ENCODE peak calls at places on chromosomes 4 and X, in eight cellular contexts. U, A, O, F, L, I, C and V are unnamed samples.

GRCh38 chr4:40515398-40516293 is 114.0 kb downstream of the RBM47 start:
- DNase-seq in I (no peak), L (peak), F (no peak), U (peak), C (no peak), A (peak), O (no peak), V (peak)

GRCh38 chr4:84498203-84499026 is 677 bp downstream of the NKX6-1 start:
- DNase-seq in U (peak), L (peak), I (peak), O (peak), A (peak), C (peak), F (no peak), V (peak)

GRCh38 chr4:185831125-185831815 is 19.3 kb upstream of the SORBS2 start:
- DNase-seq in C (no peak), F (no peak), L (no peak), U (peak), O (no peak), A (no peak), I (no peak), V (no peak)

GRCh38 chr4:78784255-78784654 is 8.1 kb downstream of the BMP2K start:
- DNase-seq in I (peak), A (no peak), U (peak), F (peak), L (peak), O (no peak), C (no peak), V (peak)

GRCh38 chr4:140220053-140220452 is 66.1 kb upstream of the MAML3 start:
- DNase-seq in C (no peak), I (no peak), O (no peak), F (no peak), U (no peak), L (no peak), A (no peak), V (no peak)

GRCh38 chr4:169009281-169010124 is 552 bp downstream of the CBR4 start:
- DNase-seq in L (peak), A (peak), I (peak), C (peak), F (peak), U (peak), O (peak), V (peak)

GRCh38 chr4:158968961-158969360 is 133.9 kb upstream of the RAPGEF2 start:
- DNase-seq in L (no peak), U (no peak), F (no peak), C (no peak), O (no peak), I (no peak), A (no peak), V (no peak)

GRCh38 chr4:38128478-38129451 is 168.6 kb downstream of the PTTG2 start:
- DNase-seq in F (no peak), L (no peak), A (no peak), U (peak), I (peak), C (no peak), O (peak), V (peak)

GRCh38 chrX:103656623-103657022 is 27.8 kb downstream of the TCEAL1 start:
- DNase-seq in I (peak), C (no peak), F (peak), O (peak), U (peak), L (no peak), A (no peak), V (no peak)

GRCh38 chr4:139735381-139736256 is 70.0 kb downstream of the MGST2 start:
- DNase-seq in A (no peak), L (peak), C (peak), O (no peak), F (peak), U (no peak), I (peak), V (no peak)

GRCh38 chr4:38805530-38806145 is 1.0 kb upstream of the TLR1 start:
- DNase-seq in L (peak), A (no peak), F (no peak), C (no peak), U (no peak), I (peak), O (no peak), V (peak)

GRCh38 chr4:52715255-52715897 is 35.8 kb downstream of the ERVMER34-1 start:
- DNase-seq in U (no peak), L (no peak), O (no peak), A (no peak), I (no peak), C (no peak), F (no peak), V (no peak)

GRCh38 chr4:52712991-52713275 is 38.3 kb downstream of the ERVMER34-1 start:
- DNase-seq in L (no peak), O (no peak), F (no peak), U (no peak), A (no peak), C (no peak), I (no peak), V (no peak)

GRCh38 chr4:52713456-52713937 is 37.7 kb downstream of the ERVMER34-1 start:
- DNase-seq in F (no peak), C (no peak), A (no peak), I (peak), U (no peak), L (peak), O (no peak), V (no peak)

GRCh38 chr4:52715914-52716313 is 35.3 kb downstream of the ERVMER34-1 start:
- DNase-seq in O (no peak), U (no peak), I (no peak), L (no peak), F (no peak), C (no peak), A (no peak), V (no peak)

GRCh38 chr4:52714597-52715254 is 36.5 kb downstream of the ERVMER34-1 start:
- DNase-seq in I (no peak), A (no peak), L (peak), F (no peak), U (no peak), C (no peak), O (no peak), V (peak)
- H3K4me3 ChIP-seq in I (no peak), A (no peak), L (no peak), F (peak), U (no peak), C (no peak), O (no peak), V (no peak)

GRCh38 chrX:20418379-20418778 is 151.7 kb upstream of the RPS6KA3 start:
- DNase-seq in U (no peak), C (no peak), L (no peak), F (no peak), A (no peak), I (no peak), O (no peak), V (no peak)

GRCh38 chrX:20412871-20413486 is 146.3 kb upstream of the RPS6KA3 start:
- DNase-seq in U (no peak), L (no peak), A (no peak), O (no peak), F (no peak), I (no peak), C (no peak), V (no peak)

GRCh38 chrX:20414066-20414465 is 147.4 kb upstream of the RPS6KA3 start:
- DNase-seq in I (peak), A (no peak), L (no peak), O (no peak), F (no peak), U (no peak), C (no peak), V (no peak)

GRCh38 chrX:20418809-20419208 is 152.1 kb upstream of the RPS6KA3 start:
- DNase-seq in L (no peak), F (no peak), O (no peak), I (no peak), A (no peak), C (no peak), U (no peak), V (no peak)

DNA sequence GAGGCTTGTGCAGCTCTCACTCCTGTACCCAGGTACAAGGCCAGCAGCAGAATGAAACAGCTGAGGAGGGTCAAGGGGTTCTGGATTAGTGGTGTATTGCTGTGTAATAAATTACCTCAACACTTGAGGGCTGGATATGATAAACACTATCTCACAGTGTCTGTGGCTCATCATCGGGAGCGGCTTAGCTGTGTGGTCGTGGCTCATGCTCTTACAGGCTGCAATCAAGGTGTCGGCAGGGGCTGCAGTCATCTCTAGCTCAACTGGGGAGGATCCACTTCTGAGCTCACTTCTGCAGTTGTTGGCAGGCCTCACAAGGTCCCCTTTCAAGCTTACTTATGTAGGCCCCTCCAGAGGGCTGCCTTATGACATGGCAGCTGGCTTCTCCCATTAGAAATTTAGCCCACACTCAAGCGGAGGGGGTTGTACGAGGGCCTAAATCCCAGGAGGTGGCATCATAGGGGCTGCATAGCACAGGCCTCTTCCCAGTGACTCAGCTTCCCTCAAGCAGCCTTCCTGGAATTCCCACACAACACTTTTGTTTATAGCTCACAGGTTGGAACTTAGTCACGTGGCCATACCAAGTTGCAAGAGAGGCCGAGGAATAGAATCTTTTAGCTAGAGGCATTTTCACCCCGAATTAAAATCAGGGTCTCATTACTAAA is 148.2 kb upstream of the RPS6KA3 start:
- DNase-seq in I (peak), U (peak), F (no peak), O (no peak), C (no peak), A (no peak), L (no peak), V (no peak)
- TF ChIP-seq CTCF in I (no peak), U (no peak), F (no peak), O (no peak), C (no peak), A (no peak), L (no peak), V (no peak)

GRCh38 chr4:14857475-14857874 is 144.8 kb upstream of the CPEB2 start:
- DNase-seq in F (no peak), O (no peak), A (no peak), I (no peak), U (no peak), C (no peak), L (no peak), V (no peak)

GRCh38 chr4:14855719-14856075 is 146.6 kb upstream of the CPEB2 start:
- DNase-seq in O (no peak), I (no peak), A (no peak), C (no peak), L (no peak), F (no peak), U (no peak), V (no peak)

GRCh38 chr4:14856927-14857220 is 145.4 kb upstream of the CPEB2 start:
- DNase-seq in A (no peak), F (no peak), O (no peak), U (no peak), C (no peak), L (no peak), I (no peak), V (peak)

GRCh38 chr4:14857986-14858385 is 144.3 kb upstream of the CPEB2 start:
- DNase-seq in C (no peak), U (no peak), F (no peak), I (no peak), O (no peak), L (no peak), A (no peak), V (no peak)

DNA sequence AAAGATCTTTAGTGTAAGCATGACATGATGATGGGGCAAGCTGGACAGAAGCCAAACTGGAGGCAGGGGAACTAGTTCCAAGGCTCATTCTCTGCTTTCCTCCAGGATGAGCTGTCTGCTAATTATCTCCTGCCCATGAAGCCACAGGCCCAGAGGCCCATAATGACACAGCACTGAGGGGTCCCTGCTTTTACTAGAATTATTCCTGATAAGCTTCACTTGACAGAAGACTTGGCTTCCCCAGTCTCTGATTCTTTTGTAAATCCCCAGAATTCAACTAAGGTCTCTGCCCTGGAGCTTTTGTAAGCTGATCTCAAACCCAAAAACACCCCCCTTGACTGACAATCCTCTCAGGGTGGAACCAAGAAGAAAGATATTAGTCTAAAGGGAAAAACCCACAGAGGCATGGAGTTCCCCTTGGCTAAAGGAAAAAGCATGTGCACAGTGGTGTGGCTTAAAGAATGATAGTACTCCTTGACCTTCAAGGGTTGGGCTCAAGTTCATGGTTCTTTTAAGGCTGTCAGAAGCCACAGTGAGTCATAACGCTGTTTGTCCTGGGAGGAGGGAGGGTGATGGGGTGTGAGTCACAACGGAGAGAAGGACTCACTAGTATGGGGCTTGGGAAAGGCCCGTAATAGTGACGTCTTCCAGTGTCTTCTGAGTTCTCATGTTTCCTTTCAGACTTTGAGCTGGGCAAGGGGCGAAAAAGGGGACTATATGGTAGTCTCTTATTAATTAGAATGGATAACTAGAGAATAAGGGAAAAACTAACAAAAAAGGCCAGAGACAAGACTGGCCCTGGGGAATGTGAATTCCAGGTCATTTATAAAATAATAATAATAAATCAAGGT is 146.0 kb upstream of the CPEB2 start:
- DNase-seq in F (peak), A (peak), U (peak), C (peak), L (peak), O (peak), I (peak), V (peak)
- H3K4me3 ChIP-seq in F (no peak), A (no peak), U (no peak), C (no peak), L (no peak), O (peak), I (no peak), V (no peak)

GRCh38 chr4:106816501-106816900 is 219.6 kb downstream of the DKK2 start:
- DNase-seq in O (no peak), C (no peak), I (peak), U (peak), A (no peak), F (peak), L (no peak), V (peak)

GRCh38 chr4:106818764-106819163 is 217.3 kb downstream of the DKK2 start:
- DNase-seq in L (peak), O (no peak), C (no peak), F (no peak), U (no peak), A (no peak), I (no peak), V (peak)
- TF ChIP-seq CTCF in L (peak), O (peak), C (no peak), F (peak), U (no peak), A (no peak), I (peak), V (peak)

DNA sequence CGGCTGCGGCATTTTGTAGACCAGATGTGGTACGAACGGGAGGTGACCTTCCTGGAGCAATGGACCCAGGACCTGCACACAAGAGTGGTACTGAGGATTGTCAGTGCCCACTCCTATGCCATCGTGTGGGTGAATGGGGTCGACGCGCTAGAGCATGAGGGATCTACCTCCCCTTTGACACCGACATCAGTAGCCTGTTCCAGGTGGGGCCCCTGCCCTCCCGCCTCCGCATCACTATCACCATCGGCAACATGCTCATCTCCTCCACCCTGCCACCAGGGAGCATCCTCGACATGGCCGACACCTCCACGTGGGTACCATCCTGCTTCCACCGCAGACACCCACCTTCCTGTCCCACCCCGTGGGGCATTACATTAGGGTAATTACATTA is 46.2 kb downstream of the SMARCA5 start:
- DNase-seq in L (peak), C (no peak), U (no peak), I (no peak), O (no peak), A (no peak), F (no peak), V (no peak)
- H3K4me3 ChIP-seq in L (peak), C (peak), U (peak), I (peak), O (no peak), A (peak), F (peak), V (peak)

GRCh38 chr4:51930557-51930956 is 87.6 kb downstream of the DCUN1D4 start:
- DNase-seq in C (no peak), L (peak), U (no peak), O (no peak), F (no peak), A (no peak), I (peak), V (peak)
- TF ChIP-seq CTCF in C (no peak), L (no peak), U (no peak), O (no peak), F (no peak), A (no peak), I (no peak), V (no peak)

DNA sequence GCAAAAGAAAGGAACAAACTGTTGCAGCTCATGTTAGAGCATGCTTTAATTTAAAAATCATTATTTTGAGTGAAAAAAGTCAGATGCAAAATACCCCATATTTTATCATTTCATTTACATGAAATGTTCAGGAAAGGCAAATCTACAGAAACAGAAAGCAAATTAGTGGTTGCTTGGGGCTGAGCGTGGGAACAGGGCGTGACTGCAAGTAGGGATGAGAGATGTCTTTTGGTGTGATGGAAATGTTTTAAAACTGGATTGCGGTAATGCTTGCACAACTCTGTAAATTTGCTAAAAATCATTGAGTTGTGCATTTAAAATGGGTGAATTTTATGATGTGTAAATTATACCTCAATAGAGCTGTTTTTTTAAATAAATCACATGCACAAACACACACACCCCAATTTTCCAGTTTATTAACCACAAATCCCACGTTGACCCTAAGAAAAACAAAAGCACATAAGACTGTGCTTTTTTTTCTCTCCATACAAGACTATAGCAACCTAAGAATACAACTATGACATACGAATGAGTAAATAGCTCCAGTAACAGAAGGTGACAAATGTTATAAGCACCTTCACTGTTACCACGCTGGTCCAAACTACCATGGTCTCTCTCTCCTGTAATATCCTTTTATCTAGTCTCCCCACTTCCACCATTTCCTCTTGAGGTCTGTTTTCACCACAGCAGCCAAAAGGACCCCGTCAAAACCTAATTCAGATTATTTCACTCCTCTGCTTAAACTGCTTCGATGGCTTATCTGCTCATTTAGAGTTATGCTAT is 37.3 kb downstream of the FRMD7 start:
- DNase-seq in A (no peak), C (no peak), F (no peak), L (no peak), I (no peak), O (no peak), U (no peak), V (no peak)
- H3K4me3 ChIP-seq in A (no peak), C (no peak), F (no peak), L (no peak), I (no peak), O (no peak), U (no peak), V (no peak)